ENCODE peak calls at places on chromosomes 12 and 14, in four cellular contexts. N is endodermal cell, I is aorta, W is HCT116. K is an unnamed sample. For H3K27me3, the result is how much of the 10 kb centered on the place peaks cover.

GRCh38 chr14:54695196-54695595 is 128.3 kb downstream of the SAMD4A start:
- DNase-seq in I (no peak), W (no peak), N (no peak), K (no peak)

GRCh38 chr14:47194051-47194450 is 481.4 kb downstream of the MDGA2 start:
- DNase-seq in W (no peak), I (no peak), N (no peak), K (no peak)

GRCh38 chr14:39673141-39674133 is 241.2 kb upstream of the FBXO33 start:
- DNase-seq in N (peak), W (no peak), I (no peak), K (no peak)

GRCh38 chr12:14454098-14454907 is 88.8 kb downstream of the ATF7IP start:
- DNase-seq in N (peak), I (no peak), W (peak), K (peak)

GRCh38 chr14:101349108-101349507 is 212.2 kb upstream of the DIO3 start:
- DNase-seq in W (no peak), I (peak), N (peak), K (no peak)

GRCh38 chr14:73695997-73696396 is 18.2 kb downstream of the PNMA1 start:
- DNase-seq in W (no peak), I (no peak), N (no peak), K (no peak)

GRCh38 chr14:72634910-72635647 is 258.8 kb downstream of the DPF3 start:
- DNase-seq in I (no peak), N (no peak), W (no peak), K (no peak)

GRCh38 chr12:96427269-96427729 is 27.1 kb upstream of the CDK17 start:
- DNase-seq in I (peak), N (peak), W (peak), K (peak)

GRCh38 chr14:68711551-68712437 is 81.1 kb downstream of the ZFP36L1 start:
- DNase-seq in W (no peak), N (no peak), I (no peak), K (peak)

GRCh38 chr14:91059576-91060471 is 617 bp downstream of the RPS6KA5 start:
- DNase-seq in W (no peak), N (peak), I (peak), K (peak)

GRCh38 chr14:68362841-68363240 is 430.0 kb downstream of the ZFP36L1 start:
- DNase-seq in I (no peak), W (no peak), N (no peak), K (no peak)

GRCh38 chr14:29798078-29798477 is 129.6 kb downstream of the PRKD1 start:
- DNase-seq in N (no peak), I (no peak), W (no peak), K (no peak)

GRCh38 chr12:51895378-51896135 is 7.7 kb downstream of the ANKRD33 start:
- DNase-seq in W (no peak), I (peak), N (no peak), K (no peak)

GRCh38 chr14:77151245-77151644 is 9.7 kb upstream of the ZDHHC22 start:
- DNase-seq in W (no peak), N (peak), I (no peak), K (peak)

GRCh38 chr12:59067068-59067467 is 146.8 kb upstream of the LRIG3 start:
- DNase-seq in N (no peak), I (no peak), W (no peak), K (peak)

GRCh38 chr12:26032719-26033241 is 74.3 kb downstream of the RASSF8 start:
- DNase-seq in I (no peak), W (no peak), N (no peak), K (no peak)

GRCh38 chr12:78293039-78293686 is 462.5 kb downstream of the NAV3 start:
- DNase-seq in I (no peak), N (no peak), W (no peak), K (no peak)

GRCh38 chr14:85572845-85573244 is 42.9 kb downstream of the FLRT2 start:
- DNase-seq in W (no peak), I (no peak), N (no peak), K (no peak)

GRCh38 chr14:94571395-94571794 is 9.8 kb upstream of the SERPINA5 start:
- DNase-seq in N (no peak), W (no peak), I (no peak), K (no peak)

GRCh38 chr14:95452176-95452889 is 64.1 kb downstream of the SYNE3 start:
- DNase-seq in N (peak), W (no peak), I (no peak), K (peak)

GRCh38 chr14:90381011-90381790 is 15.6 kb upstream of the CALM1 start:
- DNase-seq in I (no peak), N (no peak), W (no peak), K (peak)

GRCh38 chr12:67482751-67483661 is 165.5 kb upstream of the DYRK2 start:
- DNase-seq in I (peak), W (no peak), N (no peak), K (no peak)

GRCh38 chr12:56007148-56007891 is 10.2 kb downstream of the SUOX start:
- DNase-seq in I (peak), W (peak), N (peak), K (peak)

GRCh38 chr12:56011509-56012090 is 9.2 kb upstream of the IKZF4 start:
- DNase-seq in W (no peak), I (no peak), N (no peak), K (no peak)

GRCh38 chr12:56004211-56004610 is 7.1 kb downstream of the SUOX start:
- DNase-seq in N (no peak), I (no peak), W (no peak), K (no peak)

GRCh38 chr12:56010112-56010570 is 10.7 kb upstream of the IKZF4 start:
- DNase-seq in I (no peak), N (no peak), W (no peak), K (no peak)

DNA sequence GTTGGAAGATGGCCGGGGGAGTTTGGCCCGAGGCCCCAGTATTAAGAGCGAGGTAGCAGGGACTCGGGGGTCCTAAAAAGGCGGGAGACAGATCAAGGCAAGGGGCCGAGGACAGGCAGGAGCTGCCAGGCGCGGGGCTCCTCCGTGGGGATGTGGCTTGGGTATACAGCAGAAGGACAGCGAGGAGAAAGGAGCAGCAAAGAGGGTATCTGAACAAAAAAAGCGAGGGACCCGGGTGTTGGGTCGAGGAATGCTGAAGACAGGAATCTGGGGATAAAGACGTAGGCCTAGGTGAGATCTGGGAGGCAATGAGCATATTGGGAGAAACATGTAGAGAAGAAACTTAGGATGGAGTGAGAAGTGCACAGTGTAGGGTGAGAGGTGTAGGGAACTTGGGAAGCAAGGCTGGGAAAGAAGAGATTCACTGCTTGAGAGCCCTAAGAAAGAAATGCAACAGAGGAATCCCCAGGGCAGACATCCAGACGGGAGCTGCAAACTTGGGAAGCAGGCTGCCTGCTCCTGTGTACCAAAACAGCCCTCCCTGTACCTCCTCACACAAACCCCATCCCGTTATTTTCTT is 10.9 kb downstream of the SUOX start:
- DNase-seq in N (no peak), I (no peak), W (no peak), K (no peak)
- H3K27ac ChIP-seq in N (peak), I (peak), W (peak), K (peak)

DNA sequence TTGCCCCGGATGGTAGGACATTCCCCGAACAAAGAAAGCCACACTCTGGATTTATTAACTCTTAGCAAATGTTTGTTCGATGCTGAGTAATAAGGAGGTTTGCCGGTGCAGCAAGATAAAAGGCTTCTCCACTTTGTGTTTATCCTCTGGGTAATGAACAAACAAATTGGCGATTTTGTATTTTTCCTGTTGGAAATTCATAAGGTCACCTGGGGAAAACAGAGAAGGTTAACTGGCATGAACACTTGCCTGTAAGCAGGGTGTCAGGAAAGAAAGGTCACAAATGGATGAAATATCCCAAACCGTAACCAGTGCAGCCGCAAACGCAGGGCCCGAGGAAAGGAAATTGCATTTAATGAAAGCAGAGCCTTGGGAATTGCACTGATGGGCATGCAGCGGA is 132.8 kb downstream of the RMST start:
- DNase-seq in W (no peak), N (no peak), I (no peak), K (no peak)
- H3K4me3 ChIP-seq in W (no peak), N (no peak), I (no peak), K (no peak)

GRCh38 chr12:124335426-124336183 is 40.7 kb downstream of the RFLNA start:
- DNase-seq in W (no peak), N (no peak), I (no peak), K (no peak)
- H3K27me3 ChIP-seq in W (under half), N (under half), I (under half), K (under half)

GRCh38 chr12:57898308-57898970 is 42.9 kb upstream of the ATP23 start:
- DNase-seq in I (no peak), W (no peak), N (peak), K (no peak)
- H3K27ac ChIP-seq in I (peak), W (no peak), N (no peak), K (no peak)

DNA sequence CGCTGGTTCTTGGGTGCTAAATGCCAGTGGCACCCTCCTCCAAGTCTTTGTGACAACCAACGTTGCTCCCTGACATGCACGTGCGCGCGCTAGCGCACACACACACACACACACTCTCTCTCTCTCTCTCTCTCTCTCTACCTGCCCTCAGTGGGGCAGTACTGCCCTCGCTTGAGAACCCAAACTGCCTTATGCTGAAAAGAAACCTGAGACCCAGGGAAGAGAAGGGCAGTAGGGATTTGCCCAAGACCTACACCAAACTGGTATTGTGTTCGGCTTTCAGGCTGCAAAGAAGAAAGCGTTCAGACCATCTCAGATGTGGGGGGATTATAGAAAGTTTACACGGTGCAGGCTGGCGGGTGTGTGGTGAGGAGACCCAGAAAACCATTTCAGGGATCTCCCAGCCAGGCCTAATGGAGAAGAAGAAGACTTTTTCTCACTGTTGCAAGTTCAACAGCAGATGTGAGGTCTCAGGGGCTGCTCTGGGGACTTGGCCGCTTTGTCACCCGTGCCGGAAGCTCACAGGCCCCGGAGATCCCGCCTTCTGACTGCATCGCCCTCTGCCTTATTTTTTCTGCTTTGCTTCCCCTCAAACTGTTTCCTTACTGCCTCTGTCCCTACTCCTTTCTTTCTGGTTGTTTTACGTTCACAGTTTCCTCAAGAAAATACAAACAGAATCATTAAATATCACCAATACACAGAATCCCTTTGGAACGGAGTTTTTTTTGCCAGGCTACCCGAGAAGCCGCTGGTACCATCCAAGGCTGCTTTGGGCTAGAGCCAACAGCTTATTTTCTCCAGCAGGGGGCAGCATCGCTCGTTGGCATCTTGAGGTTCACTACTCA is 82.4 kb downstream of the PPM1A start:
- DNase-seq in N (peak), W (peak), I (peak), K (peak)
- H3K4me3 ChIP-seq in N (peak), W (peak), I (peak), K (peak)

GRCh38 chr14:69991422-69991821 is 112.2 kb downstream of the SMOC1 start:
- DNase-seq in N (no peak), W (no peak), I (no peak), K (no peak)
- H3K27me3 ChIP-seq in N (half or more), W (half or more), I (under half), K (under half)

GRCh38 chr14:102781063-102781462 is 3.8 kb downstream of the TRAF3 start:
- DNase-seq in W (no peak), I (no peak), N (peak), K (no peak)

GRCh38 chr14:102779574-102780315 is 2.5 kb downstream of the TRAF3 start:
- DNase-seq in W (no peak), N (peak), I (no peak), K (no peak)

GRCh38 chr14:102777711-102778615 is 714 bp downstream of the TRAF3 start:
- DNase-seq in I (no peak), N (peak), W (no peak), K (no peak)

GRCh38 chr14:102776761-102777710 is at the start of gene TRAF3:
- DNase-seq in N (peak), W (no peak), I (peak), K (peak)

DNA sequence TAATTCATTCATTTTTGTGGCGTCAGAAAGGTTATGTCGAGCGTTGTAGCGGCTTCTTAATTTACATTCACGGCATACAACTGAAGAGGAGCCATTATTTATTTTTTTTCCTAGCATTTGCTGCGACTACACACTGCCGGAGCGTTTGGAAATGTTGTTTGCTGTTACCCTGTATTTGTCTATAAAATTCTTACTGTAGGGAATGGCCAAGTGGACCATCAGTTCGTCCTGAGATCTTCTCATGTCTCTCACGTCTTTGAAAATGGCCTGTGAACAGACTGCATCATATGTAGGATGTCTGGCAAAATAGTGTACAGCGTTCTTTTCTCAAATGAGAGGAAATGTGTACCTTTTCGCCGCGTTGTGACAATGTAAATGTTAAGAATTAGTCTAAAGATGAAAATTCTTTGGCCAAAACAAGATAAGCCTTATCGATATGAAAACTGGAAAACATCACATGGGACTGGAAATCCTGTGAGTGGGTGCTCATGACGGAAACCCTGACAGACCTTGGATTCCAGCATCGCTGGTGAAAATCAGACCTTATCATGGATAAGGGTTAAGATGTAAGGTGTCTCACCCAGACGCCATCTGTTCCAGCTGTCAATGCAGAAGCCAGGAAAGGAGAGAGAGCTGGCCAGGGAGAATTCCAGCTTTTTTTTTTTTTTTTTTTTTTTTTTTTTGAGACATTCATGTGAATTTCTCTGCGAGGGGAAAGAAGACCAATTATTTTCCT is 1.5 kb downstream of the TRAF3 start:
- DNase-seq in W (no peak), N (peak), I (no peak), K (peak)
- H3K27ac ChIP-seq in W (peak), N (no peak), I (no peak), K (peak)

DNA sequence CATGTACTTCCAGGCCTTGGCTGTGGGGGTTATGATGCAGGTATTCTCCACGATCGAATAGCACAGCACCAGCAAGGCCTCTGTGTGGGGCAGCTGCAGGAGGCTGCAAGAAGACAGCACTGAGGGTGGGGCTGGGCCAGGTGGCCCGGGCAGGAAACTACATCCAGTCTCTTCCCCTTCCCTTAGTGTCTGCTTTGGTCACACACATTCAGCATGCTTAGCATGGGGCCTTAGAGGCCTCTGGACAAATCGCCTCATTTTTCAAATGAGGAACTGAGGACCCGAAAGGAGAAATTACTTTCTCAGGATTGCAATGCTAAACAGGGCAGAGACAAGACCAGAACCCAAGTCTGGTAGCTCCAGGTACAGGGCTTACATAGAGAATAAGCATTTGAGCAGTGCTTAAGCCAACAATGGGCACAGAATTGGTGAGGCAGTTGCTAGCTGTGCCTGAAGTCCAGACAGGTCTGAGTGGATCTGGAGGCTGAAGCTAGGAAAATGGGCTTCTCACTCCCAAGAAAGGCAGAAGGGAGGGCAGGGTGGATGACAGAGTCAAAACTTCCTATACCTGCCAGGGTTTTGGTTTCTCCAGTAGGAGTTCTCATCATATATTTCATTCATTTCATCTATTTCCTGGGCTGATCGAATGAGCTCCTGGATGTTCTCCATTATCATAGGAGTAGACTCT is 3.5 kb downstream of the ACRBP start:
- DNase-seq in N (no peak), I (peak), W (no peak), K (no peak)
- H3K4me3 ChIP-seq in N (no peak), I (no peak), W (no peak), K (no peak)